ENCODE peak calls at places on chromosomes 5 and 9, in nine cellular contexts. E is left ventricle myocardium inferior, Z is PC-3, C is breast epithelium, A is Karpas-422, N is cardiac muscle cell, G is gastrocnemius medialis, D is Panc1, M is transverse colon. R is an unnamed sample.

GRCh38 chr9:125763373-125763772 is 16.2 kb downstream of the PBX3 start:
- DNase-seq in E (no peak), Z (peak; percentile 26), C (no peak), A (no peak), N (peak; percentile 68), G (no peak), D (no peak), M (no peak), R (no peak)

GRCh38 chr5:173573126-173573960 is 43.1 kb downstream of the BOD1 start:
- DNase-seq in E (peak; percentile 80), Z (peak; percentile 86), C (peak; percentile 54), A (peak; percentile 78), N (peak; percentile 73), G (peak; percentile 64), D (no peak), M (peak; percentile 70), R (peak; percentile 35)

GRCh38 chr5:118126159-118126558 is 862.2 kb downstream of the DTWD2 start:
- DNase-seq in E (no peak), Z (no peak), C (no peak), A (no peak), N (no peak), G (no peak), D (no peak), M (no peak), R (no peak)

GRCh38 chr5:106094128-106094726 is 1576.5 kb downstream of the EFNA5 start:
- DNase-seq in E (no peak), Z (peak; percentile 98), C (peak; percentile 41), A (no peak), N (no peak), G (no peak), D (peak; percentile 2), M (peak; percentile 9), R (no peak)

GRCh38 chr5:14928661-14929060 is 57.1 kb upstream of the ANKH start:
- DNase-seq in E (no peak), Z (peak; percentile 54), C (no peak), A (no peak), N (no peak), G (no peak), D (no peak), M (no peak), R (no peak)

GRCh38 chr5:113189291-113189690 is 212.7 kb downstream of the DCP2 start:
- DNase-seq in E (no peak), Z (no peak), C (no peak), A (no peak), N (no peak), G (no peak), D (no peak), M (no peak), R (no peak)

GRCh38 chr5:149063901-149064478 is 1.1 kb upstream of the SH3TC2 start:
- DNase-seq in E (peak; percentile 32), Z (peak; percentile 98), C (no peak), A (no peak), N (no peak), G (no peak), D (no peak), M (no peak), R (no peak)

GRCh38 chr9:3746296-3747275 is 220.8 kb upstream of the RFX3 start:
- DNase-seq in E (no peak), Z (peak; percentile 91), C (peak; percentile 48), A (no peak), N (peak; percentile 74), G (no peak), D (no peak), M (no peak), R (no peak)

GRCh38 chr5:132428147-132428482 is 58.6 kb downstream of the SLC22A5 start:
- DNase-seq in E (no peak), Z (no peak), C (no peak), A (no peak), N (no peak), G (no peak), D (no peak), M (no peak), R (no peak)

GRCh38 chr5:137209232-137209810 is 289.8 kb downstream of the SPOCK1 start:
- DNase-seq in E (no peak), Z (no peak), C (no peak), A (peak; percentile 74), N (no peak), G (no peak), D (no peak), M (no peak), R (no peak)
- H3K27ac ChIP-seq in E (no peak overlapping the region), Z (no peak overlapping the region), C (no peak overlapping the region), A (no peak overlapping the region), N (no peak overlapping the region), G (peak overlapping the region; percentile 19), D (no peak overlapping the region), M (no peak overlapping the region), R (peak overlapping the region; percentile 13)

DNA sequence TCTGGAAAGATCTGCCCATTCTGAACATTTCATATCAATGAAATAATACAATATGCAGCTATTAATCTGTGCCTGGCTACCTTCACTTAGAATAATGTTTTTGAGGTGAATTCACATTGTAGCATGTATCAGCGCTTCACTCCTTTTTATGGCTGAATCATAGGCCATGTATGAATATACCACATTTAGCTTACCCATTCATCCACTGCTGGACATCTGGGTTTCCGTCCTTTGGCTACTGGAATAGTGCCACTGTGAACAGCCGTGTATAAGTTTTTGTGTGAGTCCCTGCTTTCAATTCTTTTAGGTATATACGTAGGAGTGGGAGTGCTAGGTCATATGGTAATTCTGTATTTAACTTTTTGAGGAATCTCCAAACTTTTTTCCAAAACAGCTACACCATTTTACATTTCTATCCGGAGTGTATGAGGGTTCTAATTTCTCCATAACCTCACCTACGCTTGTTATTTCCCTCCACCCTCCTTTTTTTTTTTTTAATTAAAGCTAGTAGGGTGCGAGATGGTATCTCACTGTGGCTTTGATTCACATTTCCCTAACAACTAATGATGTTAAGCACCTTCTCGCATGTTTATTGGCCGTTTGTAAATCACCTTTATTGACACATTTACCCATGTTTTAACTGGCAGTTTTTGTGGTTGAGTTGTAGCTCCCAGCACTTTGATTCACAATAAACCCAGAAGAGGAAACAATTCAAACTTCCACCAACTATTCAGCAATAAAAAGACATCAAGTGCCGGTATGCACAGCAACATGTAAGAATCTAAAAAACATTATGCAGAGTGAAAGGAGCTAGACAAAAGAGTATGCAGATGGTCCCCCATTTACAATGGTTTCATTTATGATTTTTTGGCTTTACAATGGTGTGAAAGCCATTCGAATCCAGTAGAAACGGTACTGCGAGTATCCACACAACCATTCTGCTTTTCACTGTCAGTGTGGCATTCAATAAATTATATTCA is 8.1 kb downstream of the SEMA4D start:
- DNase-seq in E (no peak), Z (no peak), C (no peak), A (peak; percentile 53), N (no peak), G (no peak), D (no peak), M (no peak), R (no peak)
- H3K4me1 ChIP-seq in E (peaks cover 4% of the 10 kb centered on the region), Z (no peaks in the 10 kb centered on the region), C (no peaks in the 10 kb centered on the region), A (peaks cover 18% of the 10 kb centered on the region), N (no peaks in the 10 kb centered on the region), G (peaks cover 50% of the 10 kb centered on the region), D (no peaks in the 10 kb centered on the region), M (peaks cover 13% of the 10 kb centered on the region), R (no peaks in the 10 kb centered on the region)

DNA sequence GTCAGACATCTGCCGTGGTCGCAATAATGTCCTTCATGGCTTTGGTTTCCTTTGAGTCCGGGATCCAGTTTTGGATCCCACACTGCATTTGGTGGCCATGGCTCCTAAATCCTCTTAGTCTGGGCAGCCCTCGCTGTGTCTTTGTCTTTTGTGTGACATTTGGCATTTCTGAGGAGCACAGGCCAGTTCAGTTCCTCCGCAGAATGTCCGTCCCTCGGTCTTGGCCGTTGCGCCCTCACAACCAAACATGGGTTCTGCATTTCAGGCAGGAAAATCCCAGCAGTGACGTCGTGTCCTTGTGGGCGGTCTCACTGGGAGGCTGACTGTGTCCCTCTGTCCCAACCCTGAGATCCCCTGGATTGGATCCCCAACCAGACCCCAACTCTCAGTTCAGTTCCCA is 172.9 kb upstream of the PPP1R26 start:
- DNase-seq in E (no peak), Z (no peak), C (no peak), A (no peak), N (no peak), G (no peak), D (no peak), M (no peak), R (no peak)
- H3K27ac ChIP-seq in E (no peak overlapping the region), Z (no peak overlapping the region), C (no peak overlapping the region), A (no peak overlapping the region), N (no peak overlapping the region), G (no peak overlapping the region), D (no peak overlapping the region), M (no peak overlapping the region), R (no peak overlapping the region)

GRCh38 chr9:124274738-124275137 is 17.0 kb downstream of the NEK6 start:
- DNase-seq in E (no peak), Z (no peak), C (no peak), A (no peak), N (no peak), G (no peak), D (no peak), M (no peak), R (no peak)
- H3K4me1 ChIP-seq in E (peaks cover 41% of the 10 kb centered on the region), Z (no peaks in the 10 kb centered on the region), C (peaks cover 19% of the 10 kb centered on the region), A (peaks cover 23% of the 10 kb centered on the region), N (no peaks in the 10 kb centered on the region), G (peaks cover 5% of the 10 kb centered on the region), D (peaks cover 53% of the 10 kb centered on the region), M (peaks cover 61% of the 10 kb centered on the region), R (peaks cover 76% of the 10 kb centered on the region)

GRCh38 chr5:147455822-147456221 is 54.0 kb downstream of the DPYSL3 start:
- DNase-seq in E (no peak), Z (no peak), C (no peak), A (no peak), N (no peak), G (no peak), D (no peak), M (no peak), R (no peak)
- H3K27ac ChIP-seq in E (peak overlapping the region; percentile 86), Z (no peak overlapping the region), C (peak overlapping the region; percentile 22), A (no peak overlapping the region), N (no peak overlapping the region), G (peak overlapping the region; percentile 89), D (no peak overlapping the region), M (peak overlapping the region; percentile 89), R (peak overlapping the region; percentile 93)

GRCh38 chr9:134403292-134403681 is 77.0 kb downstream of the RXRA start:
- DNase-seq in E (peak; percentile 70), Z (no peak), C (no peak), A (no peak), N (no peak), G (peak; percentile 96), D (no peak), M (no peak), R (peak; percentile 43)
- H3K4me1 ChIP-seq in E (peaks cover 94% of the 10 kb centered on the region), Z (peaks cover 15% of the 10 kb centered on the region), C (peaks cover 34% of the 10 kb centered on the region), A (peaks cover 27% of the 10 kb centered on the region), N (no peaks in the 10 kb centered on the region), G (peaks cover 74% of the 10 kb centered on the region), D (peaks cover 11% of the 10 kb centered on the region), M (peaks cover 57% of the 10 kb centered on the region), R (peaks cover 68% of the 10 kb centered on the region)

GRCh38 chr9:7316967-7317366 is 482.6 kb downstream of the DMAC1 start:
- DNase-seq in E (no peak), Z (no peak), C (no peak), A (no peak), N (no peak), G (no peak), D (no peak), M (no peak), R (no peak)
- H3K27ac ChIP-seq in E (peak overlapping the region; percentile 72), Z (no peak overlapping the region), C (no peak overlapping the region), A (no peak overlapping the region), N (no peak overlapping the region), G (no peak overlapping the region), D (no peak overlapping the region), M (no peak overlapping the region), R (peak overlapping the region; percentile 80)